ENCODE peak calls at places on chromosome 22, in four cellular contexts. V is WTC11, K is K562, L is HepG2. T is an unnamed sample.

GRCh38 chr22:48752451-48753380 is 1075.0 kb downstream of the BRD1 start:
- DNase-seq in V (no peak), L (no peak), K (no peak), T (no peak)

GRCh38 chr22:27637604-27638003 is 164.0 kb downstream of the MN1 start:
- DNase-seq in L (no peak), K (no peak), V (no peak), T (no peak)

GRCh38 chr22:37777122-37777687 is 30.5 kb upstream of the GCAT start:
- DNase-seq in K (no peak), L (peak; percentile 21), V (no peak), T (no peak)

GRCh38 chr22:26702906-26703830 is 45.8 kb downstream of the MIAT start:
- DNase-seq in V (no peak), K (no peak), L (no peak), T (no peak)

GRCh38 chr22:48553119-48553518 is 1274.6 kb downstream of the BRD1 start:
- DNase-seq in K (no peak), L (no peak), V (no peak), T (no peak)

GRCh38 chr22:40237788-40238424 is 60.2 kb downstream of the TNRC6B start:
- DNase-seq in K (no peak), V (no peak), L (no peak), T (no peak)

GRCh38 chr22:25741692-25742626 is at the start of gene MYO18B:
- DNase-seq in K (peak; percentile 89), V (no peak), L (no peak), T (no peak)

GRCh38 chr22:24434472-24435322 is 7.3 kb downstream of the ADORA2A start:
- DNase-seq in V (no peak), L (no peak), K (no peak), T (no peak)

GRCh38 chr22:27780161-27780575 is 21.4 kb downstream of the MN1 start:
- DNase-seq in K (no peak), L (no peak), V (peak; percentile 51), T (no peak)

GRCh38 chr22:17230239-17230638 is 11.0 kb upstream of the ADA2 start:
- DNase-seq in K (no peak), V (no peak), L (no peak), T (peak; percentile 13)

GRCh38 chr22:17598318-17598717 is 30.2 kb downstream of the ATP6V1E1 start:
- DNase-seq in L (no peak), V (no peak), K (no peak), T (no peak)

GRCh38 chr22:29217827-29218757 is 12.4 kb downstream of the EMID1 start:
- DNase-seq in K (peak; percentile 6), V (no peak), L (no peak), T (no peak)

GRCh38 chr22:39183991-39184585 is 31.6 kb upstream of the CBX7 start:
- DNase-seq in V (no peak), L (peak; percentile 65), K (peak; percentile 39), T (peak; percentile 29)

GRCh38 chr22:39725351-39726035 is 154.9 kb downstream of the CACNA1I start:
- DNase-seq in L (no peak), V (no peak), K (no peak), T (no peak)

GRCh38 chr22:37601540-37602442 is 6.8 kb upstream of the GGA1 start:
- DNase-seq in L (peak; percentile 91), V (peak; percentile 69), K (no peak), T (no peak)

GRCh38 chr22:48797731-48798130 is 1029.9 kb downstream of the BRD1 start:
- DNase-seq in L (no peak), K (no peak), V (no peak), T (no peak)

GRCh38 chr22:42769574-42770447 is 49.1 kb upstream of the A4GALT start:
- DNase-seq in L (no peak), K (peak; percentile 62), V (no peak), T (no peak)

GRCh38 chr22:43152001-43152354 is 619 bp downstream of the TSPO start:
- DNase-seq in L (no peak), K (no peak), V (no peak), T (no peak)

GRCh38 chr22:21972293-21972779 is 10.3 kb downstream of the TOP3B start:
- DNase-seq in K (peak; percentile 100), V (peak; percentile 78), L (peak; percentile 22), T (peak; percentile 14)
- TF ChIP-seq HMGXB4 in K (peak; percentile 72), V (no peak), L (no peak), T (no peak)

GRCh38 chr22:19961868-19962245 is 20.2 kb upstream of the TXNRD2 start:
- DNase-seq in V (no peak), L (no peak), K (no peak), T (no peak)
- TF ChIP-seq HMGXB4 in V (no peak), L (no peak), K (peak; percentile 69), T (no peak)

DNA sequence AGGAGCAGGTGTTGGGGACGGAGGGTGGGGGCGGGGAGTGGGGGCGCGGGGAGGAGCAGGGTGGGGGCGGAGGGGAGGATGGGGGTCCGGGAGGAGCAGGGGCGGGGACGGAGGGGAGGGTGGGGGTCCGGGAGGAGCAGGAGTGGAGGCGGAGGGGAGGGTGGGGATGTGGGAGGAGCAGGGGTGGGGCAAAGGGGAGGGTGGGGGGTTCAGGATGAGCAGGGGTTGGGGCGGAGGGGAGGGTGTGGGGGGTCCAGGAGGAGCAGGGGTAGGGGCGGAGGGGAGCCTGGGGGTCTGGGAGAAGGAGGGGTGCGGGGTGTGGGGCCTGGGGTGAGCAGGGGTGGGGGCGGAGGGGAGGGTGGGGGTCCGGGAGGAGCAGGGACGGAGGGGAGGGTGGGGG is 17.1 kb downstream of the CRELD2 start:
- DNase-seq in V (no peak), L (no peak), K (peak; percentile 52), T (no peak)
- TF ChIP-seq HMGXB4 in V (no peak), L (no peak), K (no peak), T (no peak)

DNA sequence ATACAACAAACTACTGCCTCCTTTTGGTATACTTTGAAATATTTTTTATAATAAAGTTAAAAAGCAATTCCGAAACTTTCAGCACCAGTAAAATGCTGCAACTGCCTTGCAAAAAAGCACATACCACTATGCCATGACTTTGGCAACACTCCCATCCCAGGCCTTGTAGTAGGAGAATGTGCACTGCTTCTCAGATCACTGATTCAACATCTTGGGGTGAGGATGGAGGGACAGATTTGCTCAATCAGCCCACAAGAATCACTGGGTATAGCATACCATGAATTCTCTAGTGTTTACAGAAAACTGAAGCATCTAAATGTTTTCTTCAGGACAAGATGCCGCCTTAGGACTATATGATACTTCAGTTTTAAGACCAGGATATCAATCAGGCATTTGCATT is 14.9 kb downstream of the EIF4ENIF1 start:
- DNase-seq in L (no peak), V (no peak), K (no peak), T (no peak)
- TF ChIP-seq HMGXB4 in L (no peak), V (no peak), K (no peak), T (no peak)

GRCh38 chr22:36386900-36387663 is 685 bp downstream of the MYH9 start:
- DNase-seq in K (no peak), V (peak; percentile 28), L (no peak), T (no peak)

GRCh38 chr22:36385491-36386350 is 2.0 kb downstream of the MYH9 start:
- DNase-seq in L (peak; percentile 57), K (no peak), V (no peak), T (no peak)

GRCh38 chr22:36387664-36387913 is 178 bp downstream of the MYH9 start:
- DNase-seq in V (no peak), L (no peak), K (no peak), T (no peak)

GRCh38 chr22:36384766-36385400 is 2.9 kb downstream of the MYH9 start:
- DNase-seq in V (peak; percentile 35), L (no peak), K (no peak), T (no peak)

GRCh38 chr22:36386351-36386899 is 1.3 kb downstream of the MYH9 start:
- DNase-seq in K (no peak), L (no peak), V (no peak), T (peak; percentile 43)
- TF ChIP-seq HMGXB4 in K (no peak), L (no peak), V (no peak), T (no peak)

GRCh38 chr22:44663256-44663999 is 38.6 kb upstream of the PRR5 start:
- DNase-seq in K (no peak), V (no peak), L (no peak), T (no peak)

GRCh38 chr22:44661659-44662569 is 40.1 kb upstream of the PRR5 start:
- DNase-seq in K (no peak), L (no peak), V (no peak), T (no peak)

GRCh38 chr22:44665115-44665514 is 36.9 kb upstream of the PRR5 start:
- DNase-seq in L (no peak), V (no peak), K (no peak), T (no peak)

GRCh38 chr22:44666207-44666585 is 35.8 kb upstream of the PRR5 start:
- DNase-seq in K (no peak), V (no peak), L (no peak), T (no peak)

GRCh38 chr22:44664149-44664548 is 37.9 kb upstream of the PRR5 start:
- DNase-seq in V (no peak), L (no peak), K (no peak), T (no peak)
- TF ChIP-seq HMGXB4 in V (no peak), L (no peak), K (no peak), T (no peak)

T was measured in A549.